ENCODE peak calls at places on chromosomes 12 and 14, in ten cellular contexts. W is fibroblast of lung; U is psoas muscle; H is NCI-H1092 treated with DMSO at 0.1 percent for 48 hours; Z is naive thymus-derived CD4-positive, alpha-beta T cell; J is HL-60; V is sciatic nerve; C is keratinocyte; T is RPMI7951; L is T-helper 9 cell. P is an unnamed sample.

GRCh38 chr12:77572371-77572770 is 258.3 kb upstream of the NAV3 start:
- DNase-seq in W (peak), U (no peak), H (no peak), Z (no peak), J (no peak), V (no peak), C (no peak), T (no peak), L (no peak), P (no peak)

GRCh38 chr14:91897121-91897701 is 29.9 kb upstream of the TC2N start:
- DNase-seq in W (peak), U (peak), H (no peak), Z (no peak), J (no peak), V (peak), C (no peak), T (peak), L (no peak), P (no peak)

GRCh38 chr12:110743571-110744093 is 941 bp upstream of the PPP1CC start:
- DNase-seq in W (no peak), U (peak), H (no peak), Z (no peak), J (no peak), V (peak), C (no peak), T (peak), L (no peak), P (no peak)

GRCh38 chr14:106562451-106562850 is 1036.1 kb downstream of the TMEM121 start:
- DNase-seq in W (no peak), U (no peak), H (no peak), Z (no peak), J (no peak), V (no peak), C (no peak), T (no peak), L (no peak), P (no peak)

GRCh38 chr12:89920866-89921265 is 212.2 kb upstream of the ATP2B1 start:
- DNase-seq in W (no peak), U (no peak), H (no peak), Z (no peak), J (no peak), V (no peak), C (no peak), T (no peak), L (no peak), P (no peak)

GRCh38 chr12:67382206-67382871 is 113.2 kb downstream of the CAND1 start:
- DNase-seq in W (peak), U (no peak), H (no peak), Z (no peak), J (no peak), V (no peak), C (no peak), T (peak), L (no peak), P (no peak)

GRCh38 chr14:55707365-55707804 is 127.4 kb downstream of the KTN1 start:
- DNase-seq in W (peak), U (no peak), H (peak), Z (no peak), J (no peak), V (no peak), C (no peak), T (peak), L (no peak), P (peak)

GRCh38 chr14:60249321-60250251 is 565 bp downstream of the PPM1A start:
- DNase-seq in W (peak), U (peak), H (peak), Z (peak), J (peak), V (peak), C (no peak), T (peak), L (peak), P (peak)